ENCODE peak calls at places on chromosomes 1 and 21, in six cellular contexts. N is spleen, K is endothelial cell of umbilical vein, H is H1, C is transverse colon, D is stomach. Q is an unnamed sample.
A peak's percentile ranks its signal among the peaks of the same experiment; 100 is the strongest.

GRCh38 chr1:117169871-117170596 is 40.7 kb downstream of the VTCN1 start:
- DNase-seq in N (no peak), D (no peak), K (no peak), C (no peak), H (no peak), Q (no peak)

GRCh38 chr1:165629848-165630628 is 996 bp upstream of the MGST3 start:
- DNase-seq in N (no peak), K (no peak), C (no peak), D (no peak), H (no peak), Q (no peak)

GRCh38 chr1:210328746-210329488 is at the start of gene HHAT:
- DNase-seq in D (peak; percentile 79), C (peak; percentile 86), K (peak; percentile 59), N (peak; percentile 93), H (peak; percentile 75), Q (peak; percentile 81)

GRCh38 chr1:230913496-230913895 is 45.2 kb upstream of the C1orf198 start:
- DNase-seq in C (no peak), D (no peak), N (no peak), K (no peak), H (no peak), Q (no peak)

GRCh38 chr1:24321712-24322635 is 2.8 kb downstream of the GRHL3 start:
- DNase-seq in K (peak; percentile 11), N (peak; percentile 89), C (peak; percentile 75), H (no peak), D (peak; percentile 63), Q (peak; percentile 75)

GRCh38 chr1:78359666-78360065 is 131.1 kb upstream of the PTGFR start:
- DNase-seq in D (no peak), C (no peak), H (no peak), K (no peak), N (no peak), Q (no peak)

GRCh38 chr21:45894107-45894810 is 87.3 kb upstream of the COL6A1 start:
- DNase-seq in N (peak; percentile 63), K (no peak), C (peak; percentile 29), D (no peak), H (no peak), Q (no peak)

GRCh38 chr1:210407207-210407886 is 78.6 kb downstream of the HHAT start:
- DNase-seq in C (peak; percentile 76), H (peak; percentile 95), N (peak; percentile 84), D (peak; percentile 77), K (peak; percentile 61), Q (peak; percentile 71)

GRCh38 chr1:175839678-175840669 is 96.6 kb upstream of the TNR start:
- DNase-seq in C (peak; percentile 42), K (peak; percentile 7), N (no peak), D (no peak), H (no peak), Q (no peak)

GRCh38 chr1:9151326-9151860 is 22.5 kb upstream of the GPR157 start:
- DNase-seq in K (no peak), C (no peak), D (no peak), N (no peak), H (no peak), Q (no peak)

GRCh38 chr1:191504999-191505398 is 653.3 kb upstream of the RGS18 start:
- DNase-seq in K (no peak), D (no peak), C (no peak), H (no peak), N (no peak), Q (no peak)

GRCh38 chr1:160807242-160807641 is 11.3 kb downstream of the LY9 start:
- DNase-seq in K (no peak), D (no peak), H (no peak), N (no peak), C (no peak), Q (no peak)

GRCh38 chr1:59570524-59570923 is 244.2 kb upstream of the HOOK1 start:
- DNase-seq in K (peak; percentile 80), C (peak; percentile 42), D (no peak), N (no peak), H (no peak), Q (no peak)

GRCh38 chr1:201711101-201711597 is 117.8 kb upstream of the IPO9 start:
- DNase-seq in H (no peak), D (no peak), N (no peak), K (no peak), C (no peak), Q (no peak)

GRCh38 chr1:201708691-201709090 is 120.3 kb upstream of the IPO9 start:
- DNase-seq in C (no peak), K (no peak), N (no peak), D (no peak), H (no peak), Q (no peak)

GRCh38 chr1:201708085-201708512 is 120.9 kb upstream of the IPO9 start:
- DNase-seq in D (no peak), N (no peak), K (no peak), H (no peak), C (no peak), Q (no peak)

GRCh38 chr1:201710632-201711031 is 118.3 kb upstream of the IPO9 start:
- DNase-seq in D (no peak), C (no peak), K (no peak), N (no peak), H (no peak), Q (no peak)

DNA sequence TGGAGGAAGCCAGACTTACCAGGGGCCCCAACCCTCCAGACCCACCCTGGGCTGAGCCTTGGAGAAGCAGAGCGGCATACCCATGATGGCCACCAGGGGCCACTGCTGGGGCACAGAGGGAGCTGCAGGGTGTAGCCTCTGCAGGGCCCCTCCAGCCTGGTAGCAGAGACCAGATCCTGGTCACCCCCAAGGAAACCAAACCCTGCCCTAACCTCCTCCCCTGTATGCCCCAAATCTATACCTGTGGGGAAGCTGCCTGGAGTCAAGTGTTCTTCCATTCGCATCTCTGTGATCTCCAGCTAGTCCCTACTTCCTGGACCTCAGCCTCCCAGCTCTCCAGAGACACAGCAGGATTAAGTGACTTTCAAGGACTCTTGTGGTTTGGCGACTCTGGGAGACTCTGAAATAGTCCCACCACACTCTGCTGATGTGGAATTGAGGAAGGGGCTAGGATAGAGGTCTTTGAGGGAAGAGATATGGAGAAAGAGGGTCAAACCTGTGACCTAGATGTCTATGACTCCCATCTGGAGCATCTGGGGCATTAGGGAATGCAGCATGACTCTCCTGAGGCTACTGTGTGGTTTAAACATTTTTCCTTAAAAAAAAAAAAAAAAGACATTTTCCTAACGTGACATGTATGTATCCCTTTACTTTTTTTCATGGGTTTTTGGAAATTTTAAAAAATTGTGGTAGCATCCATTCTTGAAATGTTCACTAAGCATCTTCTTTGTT is 119.2 kb upstream of the IPO9 start:
- DNase-seq in K (peak; percentile 67), C (peak; percentile 77), N (peak; percentile 89), D (peak; percentile 74), H (peak; percentile 92), Q (peak; percentile 48)
- H3K4me1 ChIP-seq in K (peaks cover 36% of the 10 kb centered on the region), C (peaks cover 32% of the 10 kb centered on the region), N (peaks cover 41% of the 10 kb centered on the region), D (peaks cover 46% of the 10 kb centered on the region), H (no peaks in the 10 kb centered on the region), Q (no peaks in the 10 kb centered on the region)

GRCh38 chr1:226738995-226739695 is at the start of gene ITPKB:
- DNase-seq in H (peak; percentile 54), N (peak; percentile 90), C (peak; percentile 71), K (peak; percentile 91), D (peak; percentile 56), Q (peak; percentile 59)

GRCh38 chr1:226736001-226736907 is 2.8 kb downstream of the ITPKB start:
- DNase-seq in H (peak; percentile 69), C (peak; percentile 36), N (no peak), D (no peak), K (no peak), Q (no peak)

GRCh38 chr1:226738421-226738994 is 574 bp downstream of the ITPKB start:
- DNase-seq in N (peak; percentile 91), C (peak; percentile 48), H (peak; percentile 69), K (peak; percentile 48), D (peak; percentile 37), Q (no peak)

GRCh38 chr1:226736908-226737818 is 1.9 kb downstream of the ITPKB start:
- DNase-seq in N (peak; percentile 92), C (peak; percentile 39), D (peak; percentile 47), K (peak; percentile 50), H (peak; percentile 71), Q (no peak)

GRCh38 chr1:226737819-226738420 is 1.2 kb downstream of the ITPKB start:
- DNase-seq in N (peak; percentile 91), H (peak; percentile 80), C (peak; percentile 63), D (peak; percentile 54), K (peak; percentile 59), Q (peak; percentile 30)
- TF ChIP-seq POLR2AphosphoS5 in N (peak; percentile 60), H (no peak), C (peak; percentile 14), D (peak; percentile 33), K (no peak), Q (peak; percentile 36)

DNA sequence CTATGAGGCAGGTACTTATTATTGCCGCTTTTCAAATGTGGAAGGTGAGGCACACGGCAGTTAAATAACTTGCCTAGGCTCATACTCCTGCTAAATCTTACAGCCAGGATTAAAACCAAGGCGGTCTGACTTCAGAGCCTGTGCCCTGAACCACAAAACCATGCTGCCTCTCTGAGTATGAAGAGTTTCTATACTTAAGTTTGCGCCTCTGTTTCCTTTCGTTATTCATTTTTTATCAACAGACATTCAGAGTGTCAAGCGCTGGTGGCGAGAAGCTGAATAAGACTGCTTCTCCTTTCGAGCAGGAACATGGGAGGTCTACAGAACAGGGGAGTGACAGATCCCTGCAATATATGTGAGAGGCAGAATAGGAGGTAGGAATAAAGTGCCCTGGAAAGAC is 96.0 kb upstream of the DUSP10 start:
- DNase-seq in D (no peak), H (no peak), C (no peak), N (no peak), K (no peak), Q (no peak)
- TF ChIP-seq POLR2A in D (no peak), H (no peak), C (no peak), N (no peak), K (no peak), Q (no peak)

GRCh38 chr1:62232885-62233284 is 38.2 kb downstream of the L1TD1 start:
- DNase-seq in K (no peak), H (no peak), C (no peak), N (no peak), D (no peak), Q (no peak)
- H3K4me1 ChIP-seq in K (no peaks in the 10 kb centered on the region), H (peaks cover 20% of the 10 kb centered on the region), C (no peaks in the 10 kb centered on the region), N (no peaks in the 10 kb centered on the region), D (no peaks in the 10 kb centered on the region), Q (no peaks in the 10 kb centered on the region)

GRCh38 chr1:243799908-243800307 is 50.1 kb downstream of the AKT3 start:
- DNase-seq in H (no peak), D (no peak), N (no peak), C (no peak), K (no peak), Q (no peak)
- TF ChIP-seq POLR2AphosphoS5 in H (no peak), D (no peak), N (no peak), C (no peak), K (no peak), Q (no peak)

GRCh38 chr1:147850737-147851136 is 51.9 kb upstream of the GJA8 start:
- DNase-seq in D (no peak), C (no peak), H (no peak), N (no peak), K (no peak), Q (no peak)
- TF ChIP-seq POLR2A in D (no peak), C (no peak), H (no peak), N (no peak), K (no peak), Q (no peak)

Q was measured in breast epithelium.